ENCODE peak calls at places on chromosomes 16 and 17, in nine cellular contexts. M, R, O, J, D, C, A, L and X are unnamed samples.

GRCh38 chr17:63405741-63406261 is 40.3 kb downstream of the CYB561 start:
- DNase-seq in M (peak), R (peak), O (peak), J (peak), D (peak), C (peak), A (no peak), L (peak), X (peak)

GRCh38 chr17:49707246-49707607 is 537 bp downstream of the SLC35B1 start:
- DNase-seq in M (no peak), R (no peak), O (no peak), J (no peak), D (no peak), C (peak), A (no peak), L (no peak), X (no peak)

GRCh38 chr17:4453821-4454591 is 20.3 kb downstream of the SPNS3 start:
- DNase-seq in M (no peak), R (no peak), O (no peak), J (no peak), D (no peak), C (no peak), A (no peak), L (no peak), X (no peak)

GRCh38 chr16:70772493-70772892 is 28.5 kb downstream of the VAC14 start:
- DNase-seq in M (no peak), R (no peak), O (no peak), J (no peak), D (peak), C (no peak), A (no peak), L (no peak), X (no peak)

GRCh38 chr16:1572664-1573063 is 39.2 kb downstream of the TMEM204 start:
- DNase-seq in M (no peak), R (no peak), O (no peak), J (no peak), D (peak), C (no peak), A (no peak), L (no peak), X (no peak)

GRCh38 chr17:42517516-42517915 is 18.5 kb upstream of the NAGLU start:
- DNase-seq in M (peak), R (peak), O (peak), J (peak), D (peak), C (peak), A (peak), L (peak), X (no peak)

GRCh38 chr17:58317421-58318064 is 11.1 kb downstream of the TSPOAP1 start:
- DNase-seq in M (peak), R (peak), O (no peak), J (peak), D (peak), C (peak), A (no peak), L (peak), X (no peak)

GRCh38 chr17:73379814-73380213 is 68.0 kb upstream of the CDC42EP4 start:
- DNase-seq in M (no peak), R (no peak), O (peak), J (no peak), D (no peak), C (no peak), A (no peak), L (no peak), X (no peak)

GRCh38 chr16:85452364-85453178 is 160.6 kb upstream of the GSE1 start:
- DNase-seq in M (no peak), R (no peak), O (no peak), J (no peak), D (no peak), C (no peak), A (no peak), L (no peak), X (no peak)

GRCh38 chr16:9033125-9033830 is 58.2 kb upstream of the HAPSTR1 start:
- DNase-seq in M (peak), R (peak), O (peak), J (no peak), D (peak), C (peak), A (no peak), L (peak), X (no peak)

GRCh38 chr17:34584805-34585416 is 5.5 kb downstream of the TMEM132E start:
- DNase-seq in M (no peak), R (peak), O (peak), J (no peak), D (peak), C (peak), A (no peak), L (no peak), X (peak)

GRCh38 chr16:2331199-2331931 is 9.2 kb downstream of the ABCA3 start:
- DNase-seq in M (no peak), R (no peak), O (no peak), J (no peak), D (no peak), C (no peak), A (no peak), L (no peak), X (no peak)

GRCh38 chr17:37389160-37389559 is 13.4 kb downstream of the C17orf78 start:
- DNase-seq in M (no peak), R (no peak), O (no peak), J (no peak), D (no peak), C (no peak), A (no peak), L (no peak), X (no peak)

GRCh38 chr16:69253796-69254426 is 57.2 kb upstream of the VPS4A start:
- DNase-seq in M (no peak), R (no peak), O (no peak), J (no peak), D (no peak), C (peak), A (no peak), L (no peak), X (no peak)

GRCh38 chr16:22977294-22977697 is 163.3 kb downstream of the HS3ST2 start:
- DNase-seq in M (peak), R (peak), O (peak), J (no peak), D (peak), C (peak), A (no peak), L (no peak), X (no peak)

GRCh38 chr17:33725675-33726271 is 432.7 kb upstream of the ASIC2 start:
- DNase-seq in M (no peak), R (peak), O (peak), J (peak), D (peak), C (peak), A (no peak), L (peak), X (no peak)

GRCh38 chr17:74442670-74443515 is 11.0 kb downstream of the GPRC5C start:
- DNase-seq in M (peak), R (peak), O (peak), J (peak), D (peak), C (no peak), A (no peak), L (peak), X (peak)